ENCODE peak calls at places on chromosomes 7 and 10, in seven cellular contexts. P is CD8-positive, alpha-beta T cell; Q is AG04450; B is renal cortical epithelial cell; D is hippocampal formation; K is T47D; F is stimulated activated CD4-positive, alpha-beta T cell treated with anti-CD3 and anti-CD28 coated beads, Interleukin-12 subunit alpha, Interleukin-12 subunit beta, amount 100 ng/mL, for 4 hours. W is an unnamed sample.

GRCh38 chr7:23514755-23515154 is 17.0 kb downstream of the TRA2A start:
- DNase-seq in P (no peak), Q (no peak), B (no peak), D (no peak), K (no peak), F (no peak), W (no peak)

GRCh38 chr7:99380032-99380822 is 5.7 kb downstream of the ARPC1B start:
- DNase-seq in P (no peak), Q (no peak), B (no peak), D (peak; percentile 68), K (no peak), F (peak; percentile 36), W (no peak)

GRCh38 chr7:271266-272107 is 18.5 kb upstream of the FOXL3 start:
- DNase-seq in P (no peak), Q (no peak), B (no peak), D (no peak), K (no peak), F (no peak), W (no peak)

GRCh38 chr7:50562126-50562525 is 3.1 kb downstream of the DDC start:
- DNase-seq in P (no peak), Q (no peak), B (no peak), D (no peak), K (no peak), F (no peak), W (no peak)

GRCh38 chr7:26376208-26376917 is 84.7 kb downstream of the SNX10 start:
- DNase-seq in P (no peak), Q (no peak), B (no peak), D (no peak), K (no peak), F (peak; percentile 25), W (peak; percentile 27)

GRCh38 chr7:20331231-20331880 is 656 bp downstream of the ITGB8 start:
- DNase-seq in P (no peak), Q (no peak), B (no peak), D (peak; percentile 90), K (peak; percentile 30), F (peak; percentile 4), W (no peak)

GRCh38 chr10:75019360-75019759 is 92.1 kb upstream of the SAMD8 start:
- DNase-seq in P (no peak), Q (no peak), B (peak; percentile 36), D (peak; percentile 37), K (no peak), F (no peak), W (no peak)

GRCh38 chr10:4013651-4014085 is 228.7 kb upstream of the KLF6 start:
- DNase-seq in P (no peak), Q (no peak), B (no peak), D (no peak), K (no peak), F (peak; percentile 39), W (no peak)

GRCh38 chr10:19815478-19816419 is 483 bp upstream of the PLXDC2 start:
- DNase-seq in P (no peak), Q (peak; percentile 16), B (peak; percentile 36), D (peak; percentile 49), K (peak; percentile 8), F (no peak), W (no peak)

GRCh38 chr10:43128958-43129706 is 9.1 kb upstream of the CSGALNACT2 start:
- DNase-seq in P (no peak), Q (peak; percentile 91), B (peak; percentile 95), D (no peak), K (no peak), F (no peak), W (peak; percentile 32)

GRCh38 chr10:4512557-4513286 is 313.3 kb upstream of the AKR1E2 start:
- DNase-seq in P (no peak), Q (peak; percentile 49), B (peak; percentile 78), D (no peak), K (peak; percentile 69), F (no peak), W (no peak)

GRCh38 chr7:105036217-105037168 is 22.5 kb downstream of the KMT2E start:
- DNase-seq in P (no peak), Q (no peak), B (no peak), D (no peak), K (no peak), F (no peak), W (no peak)

GRCh38 chr10:33099748-33100147 is 141.7 kb upstream of the ITGB1 start:
- DNase-seq in P (no peak), Q (no peak), B (no peak), D (no peak), K (no peak), F (no peak), W (no peak)

GRCh38 chr7:16028103-16028502 is 341.6 kb upstream of the MEOX2 start:
- DNase-seq in P (no peak), Q (peak; percentile 82), B (peak; percentile 58), D (no peak), K (no peak), F (no peak), W (no peak)

W was measured in activated T-helper 2 cell treated with anti-CD3 and anti-CD28 coated beads, Interferon-gamma antibody, Interleukin-2, Interleukin-4, amounts not matched to agents 10 μg/mL and 5 μg/mL and 100 μg/mL, durations not matched to agents 14 hours and 24 hours and 36 hours.